ENCODE peak calls at places on chromosomes 7 and 10, in four cellular contexts. Z, X, O and Y are unnamed samples.

GRCh38 chr7:43572516-43573049 is 10.3 kb upstream of the STK17A start:
- DNase-seq in O (no peak), X (peak), Z (peak), Y (peak)

GRCh38 chr10:128063736-128064614 is 62.2 kb downstream of the MKI67 start:
- DNase-seq in O (peak), Z (no peak), X (no peak), Y (no peak)

GRCh38 chr10:43251664-43252165 is 15.2 kb downstream of the RASGEF1A start:
- DNase-seq in O (no peak), Z (no peak), X (no peak), Y (no peak)

GRCh38 chr10:24427678-24428409 is 218.9 kb downstream of the KIAA1217 start:
- DNase-seq in O (no peak), X (no peak), Z (no peak), Y (peak)

GRCh38 chr7:22350466-22351328 is 6.3 kb downstream of the RAPGEF5 start:
- DNase-seq in Z (peak), X (peak), O (no peak), Y (peak)

GRCh38 chr7:130140551-130141160 is 64.5 kb downstream of the TMEM209 start:
- DNase-seq in X (no peak), Z (no peak), O (no peak), Y (no peak)

GRCh38 chr10:30115391-30116253 is 56.2 kb upstream of the JCAD start:
- DNase-seq in O (no peak), Z (peak), X (no peak), Y (no peak)

GRCh38 chr10:14244147-14244546 is 86.6 kb downstream of the FRMD4A start:
- DNase-seq in O (no peak), Z (no peak), X (peak), Y (no peak)

GRCh38 chr7:142851269-142851668 is 3.6 kb upstream of the EPHB6 start:
- DNase-seq in X (no peak), Z (no peak), O (no peak), Y (no peak)

GRCh38 chr10:71231196-71231595 is 18.8 kb downstream of the UNC5B start:
- DNase-seq in X (no peak), Z (no peak), O (no peak), Y (no peak)

GRCh38 chr10:59284111-59284975 is 78.0 kb downstream of the FAM13C start:
- DNase-seq in X (no peak), Z (no peak), O (no peak), Y (no peak)

GRCh38 chr7:105652359-105652993 is 71.2 kb upstream of the EFCAB10 start:
- DNase-seq in O (peak), X (peak), Z (peak), Y (peak)

GRCh38 chr7:96426685-96427084 is 104.8 kb upstream of the SLC25A13 start:
- DNase-seq in Z (no peak), O (no peak), X (no peak), Y (no peak)

GRCh38 chr10:88624840-88625239 is 38.3 kb downstream of the LIPJ start:
- DNase-seq in Z (no peak), O (no peak), X (no peak), Y (no peak)

GRCh38 chr10:14601872-14602725 is 172.6 kb downstream of the FAM107B start:
- DNase-seq in X (peak), O (peak), Z (peak), Y (peak)

GRCh38 chr10:42783181-42783549 is 570 bp downstream of the BMS1 start:
- DNase-seq in O (no peak), Z (peak), X (peak), Y (peak)

GRCh38 chr7:84139986-84140729 is 54.4 kb downstream of the SEMA3A start:
- DNase-seq in Z (peak), O (no peak), X (peak), Y (no peak)

GRCh38 chr7:159211540-159212182 is 67.0 kb upstream of the VIPR2 start:
- DNase-seq in O (no peak), X (no peak), Z (no peak), Y (no peak)

GRCh38 chr10:68096913-68097509 is 12.3 kb upstream of the MYPN start:
- DNase-seq in O (no peak), X (peak), Z (peak), Y (peak)

GRCh38 chr7:118478931-118479330 is 254.4 kb downstream of the ANKRD7 start:
- DNase-seq in X (no peak), Z (no peak), O (no peak), Y (no peak)

GRCh38 chr7:24548390-24548789 is 24.9 kb upstream of the PALS2 start:
- DNase-seq in Z (no peak), O (no peak), X (no peak), Y (no peak)

GRCh38 chr10:114094795-114095194 is 51.1 kb downstream of the ADRB1 start:
- DNase-seq in X (no peak), O (no peak), Z (no peak), Y (no peak)

GRCh38 chr7:101977249-101977648 is 159.8 kb downstream of the CUX1 start:
- DNase-seq in O (no peak), Z (no peak), X (no peak), Y (no peak)

GRCh38 chr10:34049887-34050286 is 715.4 kb upstream of the NRP1 start:
- DNase-seq in O (no peak), X (peak), Z (peak), Y (no peak)

GRCh38 chr7:4128161-4128560 is 553.9 kb upstream of the FOXK1 start:
- DNase-seq in X (no peak), O (no peak), Z (no peak), Y (no peak)

GRCh38 chr10:113991091-113991860 is 52.4 kb upstream of the ADRB1 start:
- DNase-seq in O (no peak), Z (peak), X (no peak), Y (no peak)

GRCh38 chr10:96608815-96609214 is 22.0 kb upstream of the TM9SF3 start:
- DNase-seq in X (no peak), Z (no peak), O (no peak), Y (no peak)

GRCh38 chr7:127635659-127636285 is 16.2 kb upstream of the SND1 start:
- DNase-seq in Z (no peak), X (no peak), O (no peak), Y (no peak)

GRCh38 chr10:132626019-132626760 is 88.6 kb downstream of the INPP5A start:
- DNase-seq in X (no peak), O (no peak), Z (no peak), Y (no peak)

GRCh38 chr7:40880581-40880980 is 745.8 kb downstream of the SUGCT start:
- DNase-seq in O (no peak), Z (peak), X (no peak), Y (no peak)

GRCh38 chr10:31262672-31263071 is 56.3 kb upstream of the ZEB1 start:
- DNase-seq in O (no peak), Z (peak), X (peak), Y (peak)

GRCh38 chr7:50355817-50356178 is 51.3 kb downstream of the IKZF1 start:
- DNase-seq in O (no peak), Z (no peak), X (no peak), Y (no peak)

GRCh38 chr7:28296571-28297483 is 115.5 kb upstream of the CREB5 start:
- DNase-seq in X (peak), Z (peak), O (no peak), Y (peak)

GRCh38 chr7:136086712-136087111 is 109.6 kb upstream of the MTPN start:
- DNase-seq in X (peak), Z (peak), O (peak), Y (peak)

GRCh38 chr7:2253525-2254244 is 11.7 kb downstream of the NUDT1 start:
- DNase-seq in O (no peak), Z (no peak), X (no peak), Y (no peak)